ENCODE peak calls at places on chromosome 19, in six cellular contexts. F is K562, L is SK-N-SH, N is HCT116, G is H1, M is HepG2. E is an unnamed sample.

GRCh38 chr19:10043286-10043927 is 30.1 kb downstream of the RDH8 start:
- DNase-seq in F (no peak), L (no peak), N (no peak), G (no peak), M (no peak), E (no peak)

GRCh38 chr19:7152568-7152967 is 83.1 kb downstream of the ZNF557 start:
- DNase-seq in F (no peak), L (peak; percentile 26), N (no peak), G (no peak), M (no peak), E (peak; percentile 31)

GRCh38 chr19:50513746-50514345 is at the start of gene ASPDH:
- DNase-seq in F (no peak), L (peak; percentile 67), N (no peak), G (no peak), M (no peak), E (no peak)

GRCh38 chr19:50333737-50334617 is 4.8 kb upstream of the KCNC3 start:
- DNase-seq in F (peak; percentile 99), L (peak; percentile 98), N (no peak), G (peak; percentile 94), M (no peak), E (peak; percentile 81)

GRCh38 chr19:43798546-43799409 is 3.5 kb downstream of the LYPD5 start:
- DNase-seq in F (peak; percentile 81), L (peak; percentile 65), N (peak; percentile 70), G (peak; percentile 79), M (no peak), E (peak; percentile 82)

GRCh38 chr19:19399733-19400438 is 5.6 kb upstream of the GATAD2A start:
- DNase-seq in F (no peak), L (peak; percentile 46), N (no peak), G (no peak), M (no peak), E (no peak)

GRCh38 chr19:38922482-38922881 is 8.1 kb downstream of the SARS2 start:
- DNase-seq in F (peak; percentile 13), L (no peak), N (no peak), G (no peak), M (no peak), E (no peak)

GRCh38 chr19:36771275-36772231 is 1.1 kb downstream of the ZNF850 start:
- DNase-seq in F (peak; percentile 50), L (peak; percentile 75), N (no peak), G (peak; percentile 54), M (peak; percentile 85), E (no peak)

GRCh38 chr19:16949496-16950023 is 60.8 kb downstream of the F2RL3 start:
- DNase-seq in F (no peak), L (no peak), N (no peak), G (no peak), M (no peak), E (no peak)

GRCh38 chr19:38064661-38065425 is 157.8 kb downstream of the SIPA1L3 start:
- DNase-seq in F (no peak), L (no peak), N (no peak), G (no peak), M (no peak), E (no peak)

GRCh38 chr19:17205237-17206140 is 9.7 kb upstream of the USE1 start:
- DNase-seq in F (peak; percentile 72), L (peak; percentile 74), N (no peak), G (peak; percentile 80), M (peak; percentile 55), E (peak; percentile 55)

GRCh38 chr19:40240332-40240731 is 13.8 kb upstream of the CCNP start:
- DNase-seq in F (no peak), L (no peak), N (no peak), G (no peak), M (no peak), E (no peak)

GRCh38 chr19:18809149-18809978 is 18.3 kb upstream of the COMP start:
- DNase-seq in F (no peak), L (no peak), N (no peak), G (no peak), M (no peak), E (no peak)

GRCh38 chr19:48218964-48219363 is 36.7 kb downstream of the CARD8 start:
- DNase-seq in F (no peak), L (no peak), N (no peak), G (no peak), M (no peak), E (no peak)

GRCh38 chr19:19300613-19301012 is 19.7 kb downstream of the SUGP1 start:
- DNase-seq in F (no peak), L (no peak), N (no peak), G (no peak), M (no peak), E (no peak)

GRCh38 chr19:48292798-48293197 is 22.9 kb downstream of the ZNF114 start:
- DNase-seq in F (no peak), L (no peak), N (no peak), G (no peak), M (no peak), E (no peak)

GRCh38 chr19:35316560-35316959 is 12.4 kb upstream of the CD22 start:
- DNase-seq in F (no peak), L (no peak), N (no peak), G (no peak), M (peak; percentile 94), E (no peak)

GRCh38 chr19:36032251-36033104 is at the start of gene CLIP3:
- DNase-seq in F (peak; percentile 44), L (peak; percentile 100), N (no peak), G (peak; percentile 90), M (no peak), E (no peak)

GRCh38 chr19:51830263-51830662 is 35.3 kb downstream of the FPR3 start:
- DNase-seq in F (no peak), L (no peak), N (no peak), G (no peak), M (no peak), E (no peak)

GRCh38 chr19:55193481-55193880 is 13.4 kb upstream of the SYT5 start:
- DNase-seq in F (no peak), L (no peak), N (no peak), G (no peak), M (no peak), E (no peak)

GRCh38 chr19:19587776-19588175 is 30.7 kb downstream of the PBX4 start:
- DNase-seq in F (no peak), L (no peak), N (no peak), G (no peak), M (no peak), E (no peak)

GRCh38 chr19:17842663-17843313 is 5.0 kb downstream of the JAK3 start:
- DNase-seq in F (no peak), L (no peak), N (no peak), G (no peak), M (no peak), E (no peak)

GRCh38 chr19:37997911-37998344 is 90.9 kb downstream of the SIPA1L3 start:
- DNase-seq in F (no peak), L (no peak), N (peak; percentile 91), G (no peak), M (no peak), E (no peak)

GRCh38 chr19:13615890-13616289 is 109.6 kb upstream of the CACNA1A start:
- DNase-seq in F (no peak), L (no peak), N (no peak), G (no peak), M (no peak), E (no peak)

GRCh38 chr19:13622727-13623126 is 116.4 kb upstream of the CACNA1A start:
- DNase-seq in F (no peak), L (no peak), N (no peak), G (no peak), M (no peak), E (no peak)

GRCh38 chr19:13623686-13624405 is 117.6 kb upstream of the CACNA1A start:
- DNase-seq in F (no peak), L (no peak), N (no peak), G (no peak), M (no peak), E (no peak)

GRCh38 chr19:13621413-13621812 is 115.1 kb upstream of the CACNA1A start:
- DNase-seq in F (no peak), L (no peak), N (peak; percentile 75), G (no peak), M (no peak), E (no peak)

GRCh38 chr19:13619203-13619632 is 112.9 kb upstream of the CACNA1A start:
- DNase-seq in F (no peak), L (no peak), N (no peak), G (no peak), M (no peak), E (no peak)
- TF ChIP-seq JUND in F (no peak), L (no peak), N (no peak), G (no peak), M (no peak), E (no peak)

GRCh38 chr19:4636151-4636717 is 3.1 kb upstream of the TNFAIP8L1 start:
- DNase-seq in F (peak; percentile 85), L (peak; percentile 92), N (no peak), G (peak; percentile 96), M (no peak), E (peak; percentile 64)
- TF ChIP-seq JUND in F (no peak), L (no peak), N (no peak), G (peak; percentile 14), M (no peak), E (no peak)

GRCh38 chr19:5793188-5793587 is 2.2 kb upstream of the DUS3L start:
- DNase-seq in F (no peak), L (no peak), N (no peak), G (no peak), M (no peak), E (no peak)

GRCh38 chr19:5789886-5790572 is 934 bp downstream of the DUS3L start:
- DNase-seq in F (no peak), L (no peak), N (no peak), G (no peak), M (no peak), E (no peak)

GRCh38 chr19:5790573-5791520 is at the start of gene DUS3L:
- DNase-seq in F (peak; percentile 96), L (peak; percentile 97), N (peak; percentile 97), G (peak; percentile 95), M (peak; percentile 97), E (peak; percentile 98)

GRCh38 chr19:5789201-5789795 is 1.7 kb downstream of the DUS3L start:
- DNase-seq in F (no peak), L (peak; percentile 22), N (no peak), G (no peak), M (no peak), E (no peak)

GRCh38 chr19:5792224-5792623 is 1.3 kb upstream of the DUS3L start:
- DNase-seq in F (no peak), L (no peak), N (no peak), G (no peak), M (no peak), E (no peak)
- TF ChIP-seq JUND in F (no peak), L (no peak), N (no peak), G (no peak), M (no peak), E (no peak)

GRCh38 chr19:32220951-32221350 is 124.5 kb upstream of the ZNF507 start:
- DNase-seq in F (no peak), L (no peak), N (no peak), G (peak; percentile 23), M (no peak), E (no peak)
- TF ChIP-seq JUND in F (no peak), L (no peak), N (no peak), G (no peak), M (no peak), E (no peak)